ENCODE peak calls at places on chromosomes 2 and 18, in seven cellular contexts. P is effector CD4-positive, alpha-beta T cell; Z is activated CD4-positive, alpha-beta T cell treated with anti-CD3 and anti-CD28 coated beads, Interleukin-2, amount 50 U/mL, for 1 hour; A is right cardiac atrium; D is astrocyte of the hippocampus; H is activated T-helper 1 cell treated with Interleukin-2 at 50 U/mL for 16 hours; R is neural progenitor cell. J is an unnamed sample.

GRCh38 chr2:186308347-186308746 is 177.7 kb upstream of the ZC3H15 start:
- DNase-seq in H (no peak), D (peak), R (no peak), P (no peak), A (no peak), Z (no peak), J (no peak)

GRCh38 chr18:34322365-34323289 is 97.9 kb upstream of the NOL4 start:
- DNase-seq in R (peak), H (no peak), P (no peak), D (peak), A (peak), Z (no peak), J (no peak)

GRCh38 chr2:218396688-218397501 is 2.8 kb upstream of the CTDSP1 start:
- DNase-seq in H (peak), D (peak), R (peak), Z (peak), A (peak), P (peak), J (peak)

GRCh38 chr2:160876029-160876428 is 284.2 kb upstream of the TANK start:
- DNase-seq in A (no peak), Z (no peak), R (no peak), H (no peak), P (no peak), D (no peak), J (no peak)

GRCh38 chr2:241925821-241926441 is 56.4 kb downstream of the RTP5 start:
- DNase-seq in A (no peak), D (peak), R (no peak), Z (no peak), H (no peak), P (no peak), J (no peak)

GRCh38 chr2:197281421-197281820 is 29.2 kb downstream of the ANKRD44 start:
- DNase-seq in A (no peak), P (no peak), D (no peak), R (no peak), H (no peak), Z (no peak), J (no peak)

GRCh38 chr2:10489842-10490555 is 41.9 kb upstream of the ODC1 start:
- DNase-seq in H (no peak), R (no peak), P (no peak), A (no peak), Z (no peak), D (no peak), J (no peak)

GRCh38 chr2:7191927-7192326 is 274.7 kb downstream of the RNF144A start:
- DNase-seq in H (no peak), P (no peak), D (peak), A (no peak), Z (no peak), R (no peak), J (no peak)

GRCh38 chr2:236814558-236814957 is 244.9 kb downstream of the ACKR3 start:
- DNase-seq in A (no peak), R (no peak), H (no peak), Z (no peak), P (no peak), D (no peak), J (no peak)

GRCh38 chr2:235171511-235172130 is 219.8 kb downstream of the SH3BP4 start:
- DNase-seq in R (no peak), D (peak), H (no peak), Z (no peak), P (no peak), A (no peak), J (no peak)

GRCh38 chr2:103868394-103868793 is 985.5 kb upstream of the POU3F3 start:
- DNase-seq in P (no peak), D (no peak), Z (no peak), A (no peak), H (no peak), R (no peak), J (no peak)

GRCh38 chr18:78768655-78769501 is 210.7 kb upstream of the SALL3 start:
- DNase-seq in H (no peak), A (no peak), Z (no peak), P (no peak), R (no peak), D (no peak), J (no peak)

GRCh38 chr2:11915650-11916049 is 169.2 kb downstream of the LPIN1 start:
- DNase-seq in H (no peak), D (no peak), R (no peak), P (no peak), A (no peak), Z (no peak), J (no peak)

GRCh38 chr2:209613941-209614340 is 157.7 kb upstream of the UNC80 start:
- DNase-seq in Z (no peak), A (no peak), H (no peak), D (no peak), P (no peak), R (peak), J (no peak)

GRCh38 chr2:238285653-238286082 is 2.7 kb downstream of the PER2 start:
- DNase-seq in Z (no peak), R (peak), P (no peak), H (no peak), A (peak), D (peak), J (no peak)

GRCh38 chr2:234694244-234695013 is 197.5 kb upstream of the ARL4C start:
- DNase-seq in Z (no peak), D (no peak), A (no peak), H (no peak), R (no peak), P (no peak), J (no peak)

GRCh38 chr2:239079671-239080294 is 231.9 kb downstream of the TWIST2 start:
- DNase-seq in Z (no peak), H (no peak), D (no peak), R (no peak), P (no peak), A (no peak), J (no peak)

GRCh38 chr2:144330951-144331651 is 188.8 kb downstream of the ZEB2 start:
- DNase-seq in R (no peak), D (peak), P (no peak), H (no peak), A (peak), Z (peak), J (no peak)

GRCh38 chr2:237868631-237869356 is 9.4 kb downstream of the RAMP1 start:
- DNase-seq in H (no peak), D (peak), P (no peak), R (no peak), Z (no peak), A (no peak), J (no peak)

GRCh38 chr2:96146151-96146880 is 1.1 kb upstream of the DUSP2 start:
- DNase-seq in D (peak), Z (peak), H (peak), P (peak), A (peak), R (no peak), J (peak)

GRCh38 chr2:41958775-41959174 is 89.0 kb upstream of the PKDCC start:
- DNase-seq in D (no peak), Z (no peak), A (no peak), H (no peak), P (no peak), R (no peak), J (no peak)

GRCh38 chr18:51382081-51382480 is 184.6 kb upstream of the MEX3C start:
- DNase-seq in D (no peak), A (no peak), P (no peak), R (no peak), Z (no peak), H (no peak), J (no peak)

GRCh38 chr18:77000527-77000926 is 132.1 kb downstream of the MBP start:
- DNase-seq in D (peak), Z (peak), H (peak), A (peak), R (peak), P (peak), J (peak)

GRCh38 chr18:59308201-59309014 is 10.0 kb downstream of the CPLX4 start:
- DNase-seq in P (peak), D (peak), Z (peak), A (peak), R (peak), H (peak), J (peak)

GRCh38 chr2:38386831-38387230 is 9.8 kb upstream of the ATL2 start:
- DNase-seq in D (no peak), Z (no peak), H (no peak), R (no peak), A (no peak), P (no peak), J (no peak)

J was measured in T-helper 17 cell.